ENCODE peak calls at places on chromosome 15, in five cellular contexts. C is Daoy, O is bronchial epithelial cell, E is aorta, J is NCI-H146. F is an unnamed sample.

GRCh38 chr15:89647191-89647851 is 7.9 kb downstream of the KIF7 start:
- DNase-seq in C (peak; percentile 73), O (peak; percentile 23), E (peak; percentile 94), J (peak; percentile 1), F (peak; percentile 68)

GRCh38 chr15:70424937-70425411 is 327.3 kb upstream of the TLE3 start:
- DNase-seq in C (no peak), O (no peak), E (no peak), J (no peak), F (no peak)

GRCh38 chr15:79682851-79683288 is 213.9 kb downstream of the MTHFS start:
- DNase-seq in C (no peak), O (peak; percentile 63), E (no peak), J (no peak), F (peak; percentile 61)

GRCh38 chr15:23038741-23039150 is 623 bp downstream of the TUBGCP5 start:
- DNase-seq in C (peak; percentile 51), O (peak; percentile 67), E (no peak), J (peak; percentile 29), F (peak; percentile 64)

GRCh38 chr15:85149460-85150129 is 167.9 kb downstream of the PDE8A start:
- DNase-seq in C (no peak), O (no peak), E (no peak), J (no peak), F (no peak)

GRCh38 chr15:26864664-26865191 is 2.1 kb upstream of the GABRA5 start:
- DNase-seq in C (peak; percentile 60), O (peak; percentile 32), E (no peak), J (no peak), F (peak; percentile 50)

GRCh38 chr15:64213646-64214045 is 50.8 kb upstream of the PPIB start:
- DNase-seq in C (no peak), O (peak; percentile 8), E (no peak), J (no peak), F (no peak)

GRCh38 chr15:89399390-89400120 is 64.9 kb upstream of the POLG start:
- DNase-seq in C (peak; percentile 70), O (no peak), E (peak; percentile 79), J (peak; percentile 64), F (no peak)

GRCh38 chr15:65525622-65526021 is 4.6 kb upstream of the HACD3 start:
- DNase-seq in C (peak; percentile 58), O (peak; percentile 44), E (no peak), J (no peak), F (peak; percentile 56)

GRCh38 chr15:85752591-85752990 is 42.1 kb downstream of the KLHL25 start:
- DNase-seq in C (no peak), O (peak; percentile 65), E (peak; percentile 67), J (no peak), F (no peak)